ENCODE peak calls at places on chromosome 14, in eight cellular contexts. One of them, this sample, is unnamed.

GRCh38 chr14:49484180-49484579 is 102.0 kb downstream of the RPS29 start:
- DNase-seq in kidney: no peak
- DNase-seq in mammary epithelial cell: no peak
- DNase-seq in colonic mucosa: no peak
- DNase-seq in mesendoderm: no peak
- DNase-seq in neuronal stem cell: no peak
- DNase-seq in IMR-90: no peak
- DNase-seq in PC-3: no peak
- DNase-seq in this sample: no peak

GRCh38 chr14:23457587-23458445 is 11.7 kb upstream of the NGDN start:
- DNase-seq in kidney: no peak
- DNase-seq in mammary epithelial cell: no peak
- DNase-seq in colonic mucosa: peak
- DNase-seq in mesendoderm: no peak
- DNase-seq in neuronal stem cell: no peak
- DNase-seq in IMR-90: no peak
- DNase-seq in PC-3: peak
- DNase-seq in this sample: no peak

GRCh38 chr14:103232831-103233319 is 101.2 kb upstream of the EIF5 start:
- DNase-seq in kidney: no peak
- DNase-seq in mammary epithelial cell: no peak
- DNase-seq in colonic mucosa: no peak
- DNase-seq in mesendoderm: no peak
- DNase-seq in neuronal stem cell: no peak
- DNase-seq in IMR-90: no peak
- DNase-seq in PC-3: no peak
- DNase-seq in this sample: no peak

GRCh38 chr14:53963491-53964227 is 7.0 kb upstream of the BMP4 start:
- DNase-seq in kidney: peak
- DNase-seq in mammary epithelial cell: no peak
- DNase-seq in colonic mucosa: peak
- DNase-seq in mesendoderm: peak
- DNase-seq in neuronal stem cell: no peak
- DNase-seq in IMR-90: no peak
- DNase-seq in PC-3: peak
- DNase-seq in this sample: peak

GRCh38 chr14:37819155-37820015 is 224.0 kb downstream of the TTC6 start:
- DNase-seq in kidney: no peak
- DNase-seq in mammary epithelial cell: peak
- DNase-seq in colonic mucosa: no peak
- DNase-seq in mesendoderm: peak
- DNase-seq in neuronal stem cell: no peak
- DNase-seq in IMR-90: peak
- DNase-seq in PC-3: peak
- DNase-seq in this sample: peak

GRCh38 chr14:26935733-26936132 is 337.9 kb upstream of the NOVA1 start:
- DNase-seq in kidney: no peak
- DNase-seq in mammary epithelial cell: no peak
- DNase-seq in colonic mucosa: no peak
- DNase-seq in mesendoderm: no peak
- DNase-seq in neuronal stem cell: no peak
- DNase-seq in IMR-90: no peak
- DNase-seq in PC-3: no peak
- DNase-seq in this sample: no peak

GRCh38 chr14:38233218-38233617 is 22.7 kb downstream of the CLEC14A start:
- DNase-seq in kidney: no peak
- DNase-seq in mammary epithelial cell: no peak
- DNase-seq in colonic mucosa: no peak
- DNase-seq in mesendoderm: no peak
- DNase-seq in neuronal stem cell: no peak
- DNase-seq in IMR-90: no peak
- DNase-seq in PC-3: no peak
- DNase-seq in this sample: no peak

GRCh38 chr14:51095854-51096823 is 1.2 kb upstream of the TRIM9 start:
- DNase-seq in kidney: no peak
- DNase-seq in mammary epithelial cell: peak
- DNase-seq in colonic mucosa: peak
- DNase-seq in mesendoderm: peak
- DNase-seq in neuronal stem cell: peak
- DNase-seq in IMR-90: peak
- DNase-seq in PC-3: no peak
- DNase-seq in this sample: peak

GRCh38 chr14:102316048-102316745 is 3.3 kb upstream of the ZNF839 start:
- DNase-seq in kidney: no peak
- DNase-seq in mammary epithelial cell: peak
- DNase-seq in colonic mucosa: peak
- DNase-seq in mesendoderm: no peak
- DNase-seq in neuronal stem cell: no peak
- DNase-seq in IMR-90: peak
- DNase-seq in PC-3: peak
- DNase-seq in this sample: peak

GRCh38 chr14:26719514-26719913 is 121.7 kb upstream of the NOVA1 start:
- DNase-seq in kidney: no peak
- DNase-seq in mammary epithelial cell: no peak
- DNase-seq in colonic mucosa: no peak
- DNase-seq in mesendoderm: no peak
- DNase-seq in neuronal stem cell: no peak
- DNase-seq in IMR-90: peak
- DNase-seq in PC-3: peak
- DNase-seq in this sample: peak

GRCh38 chr14:77290705-77291104 is 19.7 kb upstream of the NGB start:
- DNase-seq in kidney: no peak
- DNase-seq in mammary epithelial cell: peak
- DNase-seq in colonic mucosa: no peak
- DNase-seq in mesendoderm: peak
- DNase-seq in neuronal stem cell: no peak
- DNase-seq in IMR-90: peak
- DNase-seq in PC-3: peak
- DNase-seq in this sample: peak

GRCh38 chr14:103562135-103562384 is 397 bp downstream of the BAG5 start:
- DNase-seq in kidney: no peak
- DNase-seq in mammary epithelial cell: no peak
- DNase-seq in colonic mucosa: no peak
- DNase-seq in mesendoderm: no peak
- DNase-seq in neuronal stem cell: no peak
- DNase-seq in IMR-90: no peak
- DNase-seq in PC-3: peak
- DNase-seq in this sample: no peak

GRCh38 chr14:27528328-27528727 is 930.5 kb upstream of the NOVA1 start:
- DNase-seq in kidney: no peak
- DNase-seq in mammary epithelial cell: no peak
- DNase-seq in colonic mucosa: no peak
- DNase-seq in mesendoderm: peak
- DNase-seq in neuronal stem cell: peak
- DNase-seq in IMR-90: no peak
- DNase-seq in PC-3: peak
- DNase-seq in this sample: peak

GRCh38 chr14:89491701-89492381 is 74.8 kb upstream of the FOXN3 start:
- DNase-seq in kidney: no peak
- DNase-seq in mammary epithelial cell: no peak
- DNase-seq in colonic mucosa: no peak
- DNase-seq in mesendoderm: no peak
- DNase-seq in neuronal stem cell: no peak
- DNase-seq in IMR-90: peak
- DNase-seq in PC-3: no peak
- DNase-seq in this sample: peak

GRCh38 chr14:89486505-89486904 is 69.5 kb upstream of the FOXN3 start:
- DNase-seq in kidney: no peak
- DNase-seq in mammary epithelial cell: no peak
- DNase-seq in colonic mucosa: no peak
- DNase-seq in mesendoderm: no peak
- DNase-seq in neuronal stem cell: no peak
- DNase-seq in IMR-90: no peak
- DNase-seq in PC-3: no peak
- DNase-seq in this sample: no peak

GRCh38 chr14:89493406-89493805 is 76.4 kb upstream of the FOXN3 start:
- DNase-seq in kidney: no peak
- DNase-seq in mammary epithelial cell: no peak
- DNase-seq in colonic mucosa: no peak
- DNase-seq in mesendoderm: no peak
- DNase-seq in neuronal stem cell: no peak
- DNase-seq in IMR-90: no peak
- DNase-seq in PC-3: no peak
- DNase-seq in this sample: no peak

GRCh38 chr14:89486961-89487360 is 69.9 kb upstream of the FOXN3 start:
- DNase-seq in kidney: no peak
- DNase-seq in mammary epithelial cell: no peak
- DNase-seq in colonic mucosa: no peak
- DNase-seq in mesendoderm: no peak
- DNase-seq in neuronal stem cell: no peak
- DNase-seq in IMR-90: no peak
- DNase-seq in PC-3: no peak
- DNase-seq in this sample: no peak

DNA sequence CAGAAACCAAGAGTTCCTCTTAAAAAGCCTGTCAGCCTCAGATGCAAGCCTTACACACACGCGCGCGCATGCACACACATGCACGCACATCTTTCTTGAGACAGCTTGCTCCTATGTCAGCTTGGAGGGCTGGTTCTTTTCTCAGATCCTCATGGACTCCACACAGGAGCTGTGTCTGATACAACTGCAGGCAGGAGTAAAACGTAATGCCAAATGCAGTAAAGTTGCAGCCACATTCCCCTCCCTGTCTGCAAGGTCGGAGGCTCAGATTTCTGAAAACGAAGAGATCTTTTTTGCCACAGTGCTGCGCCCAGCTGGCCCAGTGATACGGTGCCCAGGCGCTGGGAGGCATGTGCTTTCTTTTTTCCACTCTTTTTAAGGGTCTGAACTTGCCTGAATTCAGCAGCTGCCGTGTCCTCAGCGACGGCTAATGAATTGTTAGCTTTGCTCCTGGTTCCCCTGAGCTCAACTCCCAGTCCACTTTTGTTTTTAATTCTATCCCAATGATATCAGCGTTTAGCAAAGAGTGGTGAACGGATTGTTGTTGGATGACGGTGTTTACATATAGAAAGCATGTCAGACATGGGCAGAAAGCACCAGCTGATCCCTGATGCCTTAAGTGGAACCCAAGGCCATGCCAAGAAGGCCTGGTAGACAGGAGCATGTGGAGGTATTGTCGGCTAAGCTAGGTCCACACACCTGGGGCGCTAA is 72.9 kb upstream of the FOXN3 start:
- DNase-seq in kidney: no peak
- DNase-seq in mammary epithelial cell: no peak
- DNase-seq in colonic mucosa: no peak
- DNase-seq in mesendoderm: no peak
- DNase-seq in neuronal stem cell: no peak
- DNase-seq in IMR-90: peak
- DNase-seq in PC-3: no peak
- DNase-seq in this sample: peak
- H3K9ac ChIP-seq in kidney: no peak
- H3K9ac ChIP-seq in mammary epithelial cell: no peak
- H3K9ac ChIP-seq in colonic mucosa: no peak
- H3K9ac ChIP-seq in mesendoderm: no peak
- H3K9ac ChIP-seq in neuronal stem cell: no peak
- H3K9ac ChIP-seq in IMR-90: peak
- H3K9ac ChIP-seq in PC-3: no peak
- H3K9ac ChIP-seq in this sample: no peak

DNA sequence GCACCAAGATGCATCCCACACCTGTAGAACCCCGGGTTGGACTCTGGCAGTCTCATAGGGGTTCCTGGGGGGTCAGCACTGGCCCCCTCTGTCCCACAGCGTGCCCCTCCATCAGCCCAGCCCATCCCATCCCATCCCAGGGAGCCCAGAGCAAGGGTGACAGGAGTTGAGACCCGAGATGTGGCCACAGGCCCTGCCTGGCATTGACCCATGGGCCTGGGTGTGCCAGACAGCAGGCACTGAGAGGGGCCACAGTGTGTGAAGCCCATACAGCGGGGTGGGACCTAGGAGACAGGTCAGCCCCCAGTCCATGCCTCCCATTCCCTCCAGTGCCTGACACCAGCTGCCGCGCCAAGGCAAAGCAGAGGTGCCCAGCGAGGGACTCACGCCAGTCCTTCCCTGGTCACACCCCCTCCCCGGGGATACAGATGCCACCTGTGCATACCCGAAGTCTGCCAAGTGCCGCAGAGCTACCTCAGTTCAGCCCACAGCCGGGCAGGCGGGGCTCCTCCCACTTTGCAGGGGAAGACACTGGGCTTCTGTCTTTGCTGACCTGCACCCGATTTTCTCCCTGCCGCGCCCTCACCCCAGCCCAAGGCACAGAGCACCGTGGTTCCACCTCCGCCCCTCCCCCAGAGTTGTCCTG is 50.4 kb downstream of the CYP46A1 start:
- DNase-seq in kidney: peak
- DNase-seq in mammary epithelial cell: no peak
- DNase-seq in colonic mucosa: no peak
- DNase-seq in mesendoderm: no peak
- DNase-seq in neuronal stem cell: no peak
- DNase-seq in IMR-90: no peak
- DNase-seq in PC-3: no peak
- DNase-seq in this sample: no peak
- H3K4me3 ChIP-seq in kidney: no peak
- H3K4me3 ChIP-seq in mammary epithelial cell: no peak
- H3K4me3 ChIP-seq in colonic mucosa: no peak
- H3K4me3 ChIP-seq in mesendoderm: no peak
- H3K4me3 ChIP-seq in neuronal stem cell: no peak
- H3K4me3 ChIP-seq in IMR-90: no peak
- H3K4me3 ChIP-seq in PC-3: no peak
- H3K4me3 ChIP-seq in this sample: no peak

GRCh38 chr14:92539419-92539818 is 25.8 kb downstream of the RIN3 start:
- DNase-seq in kidney: no peak
- DNase-seq in mammary epithelial cell: no peak
- DNase-seq in colonic mucosa: no peak
- DNase-seq in mesendoderm: no peak
- DNase-seq in neuronal stem cell: no peak
- DNase-seq in IMR-90: peak
- DNase-seq in PC-3: no peak
- DNase-seq in this sample: no peak
- H3K9ac ChIP-seq in kidney: no peak
- H3K9ac ChIP-seq in mammary epithelial cell: no peak
- H3K9ac ChIP-seq in colonic mucosa: no peak
- H3K9ac ChIP-seq in mesendoderm: no peak
- H3K9ac ChIP-seq in neuronal stem cell: no peak
- H3K9ac ChIP-seq in IMR-90: no peak
- H3K9ac ChIP-seq in PC-3: no peak
- H3K9ac ChIP-seq in this sample: peak

GRCh38 chr14:104799657-104800599 is 973 bp upstream of the ZBTB42 start:
- DNase-seq in kidney: peak
- DNase-seq in mammary epithelial cell: peak
- DNase-seq in colonic mucosa: peak
- DNase-seq in mesendoderm: peak
- DNase-seq in neuronal stem cell: no peak
- DNase-seq in IMR-90: peak
- DNase-seq in PC-3: peak
- DNase-seq in this sample: peak

GRCh38 chr14:104797112-104798044 is 1.8 kb upstream of the AKT1 start:
- DNase-seq in kidney: no peak
- DNase-seq in mammary epithelial cell: no peak
- DNase-seq in colonic mucosa: peak
- DNase-seq in mesendoderm: peak
- DNase-seq in neuronal stem cell: no peak
- DNase-seq in IMR-90: no peak
- DNase-seq in PC-3: no peak
- DNase-seq in this sample: no peak

GRCh38 chr14:104798300-104799238 is 2.3 kb upstream of the ZBTB42 start:
- DNase-seq in kidney: no peak
- DNase-seq in mammary epithelial cell: no peak
- DNase-seq in colonic mucosa: no peak
- DNase-seq in mesendoderm: no peak
- DNase-seq in neuronal stem cell: no peak
- DNase-seq in IMR-90: no peak
- DNase-seq in PC-3: no peak
- DNase-seq in this sample: no peak

GRCh38 chr14:104800600-104801283 is at the start of gene ZBTB42:
- DNase-seq in kidney: peak
- DNase-seq in mammary epithelial cell: peak
- DNase-seq in colonic mucosa: peak
- DNase-seq in mesendoderm: peak
- DNase-seq in neuronal stem cell: no peak
- DNase-seq in IMR-90: peak
- DNase-seq in PC-3: peak
- DNase-seq in this sample: peak

GRCh38 chr14:104799239-104799599 is 1.7 kb upstream of the ZBTB42 start:
- DNase-seq in kidney: no peak
- DNase-seq in mammary epithelial cell: no peak
- DNase-seq in colonic mucosa: no peak
- DNase-seq in mesendoderm: no peak
- DNase-seq in neuronal stem cell: no peak
- DNase-seq in IMR-90: no peak
- DNase-seq in PC-3: peak
- DNase-seq in this sample: no peak
- H3K4me3 ChIP-seq in kidney: no peak
- H3K4me3 ChIP-seq in mammary epithelial cell: no peak
- H3K4me3 ChIP-seq in colonic mucosa: no peak
- H3K4me3 ChIP-seq in mesendoderm: no peak
- H3K4me3 ChIP-seq in neuronal stem cell: no peak
- H3K4me3 ChIP-seq in IMR-90: no peak
- H3K4me3 ChIP-seq in PC-3: no peak
- H3K4me3 ChIP-seq in this sample: no peak